ENCODE peak calls at places on chromosomes 7 and 10, in ten cellular contexts. N is left ventricle myocardium inferior, E is B cell, C is IMR-90, T is astrocyte, G is astrocyte of the spinal cord, Z is cardiac fibroblast, D is breast epithelium, X is HCT116, P is fibroblast of lung. J is an unnamed sample.
A peak's percentile ranks its signal among the peaks of the same experiment; 100 is the strongest.

GRCh38 chr7:55878701-55879100 is 8.6 kb upstream of the ZNF713 start:
- DNase-seq in N (no peak), E (no peak), C (no peak), T (no peak), G (no peak), Z (no peak), D (no peak), X (no peak), P (no peak), J (no peak)

GRCh38 chr7:28823582-28823981 is 134.5 kb downstream of the TRIL start:
- DNase-seq in N (no peak), E (no peak), C (no peak), T (no peak), G (no peak), Z (no peak), D (no peak), X (no peak), P (no peak), J (no peak)

GRCh38 chr7:28456037-28456436 is 43.7 kb downstream of the CREB5 start:
- DNase-seq in N (no peak), E (no peak), C (peak; percentile 78), T (no peak), G (no peak), Z (no peak), D (no peak), X (no peak), P (no peak), J (no peak)

GRCh38 chr10:5620966-5621365 is 45.4 kb downstream of the ASB13 start:
- DNase-seq in N (no peak), E (no peak), C (no peak), T (no peak), G (no peak), Z (no peak), D (no peak), X (no peak), P (no peak), J (no peak)

GRCh38 chr10:3887885-3888476 is 103.0 kb upstream of the KLF6 start:
- DNase-seq in N (no peak), E (no peak), C (peak; percentile 97), T (peak; percentile 95), G (peak; percentile 93), Z (peak; percentile 92), D (peak; percentile 67), X (no peak), P (peak; percentile 95), J (peak; percentile 78)

GRCh38 chr10:107415446-107415845 is 250.9 kb upstream of the SORCS1 start:
- DNase-seq in N (no peak), E (no peak), C (no peak), T (no peak), G (no peak), Z (no peak), D (no peak), X (no peak), P (no peak), J (no peak)

GRCh38 chr10:97498841-97499560 is at the start of gene UBTD1:
- DNase-seq in N (peak; percentile 51), E (peak; percentile 100), C (peak; percentile 49), T (peak; percentile 34), G (peak; percentile 39), Z (peak; percentile 54), D (peak; percentile 40), X (no peak), P (peak; percentile 60), J (no peak)

GRCh38 chr7:106193661-106194060 is 81.5 kb upstream of the SYPL1 start:
- DNase-seq in N (no peak), E (no peak), C (no peak), T (no peak), G (no peak), Z (no peak), D (no peak), X (no peak), P (no peak), J (no peak)

GRCh38 chr10:101214446-101215396 is 14.5 kb downstream of the LBX1 start:
- DNase-seq in N (peak; percentile 59), E (no peak), C (peak; percentile 32), T (no peak), G (peak; percentile 26), Z (peak; percentile 55), D (no peak), X (peak; percentile 66), P (peak; percentile 27), J (peak; percentile 10)

GRCh38 chr10:35606423-35606822 is 1.3 kb downstream of the GJD4 start:
- DNase-seq in N (no peak), E (no peak), C (peak; percentile 57), T (peak; percentile 32), G (peak; percentile 40), Z (peak; percentile 37), D (no peak), X (no peak), P (peak; percentile 41), J (no peak)

GRCh38 chr10:124403548-124403947 is 15.2 kb downstream of the OAT start:
- DNase-seq in N (no peak), E (peak; percentile 66), C (peak; percentile 81), T (peak; percentile 65), G (peak; percentile 89), Z (peak; percentile 89), D (no peak), X (peak; percentile 89), P (peak; percentile 77), J (peak; percentile 81)

GRCh38 chr7:37208528-37208927 is 240.1 kb downstream of the ELMO1 start:
- DNase-seq in N (peak; percentile 44), E (peak; percentile 24), C (peak; percentile 62), T (peak; percentile 38), G (peak; percentile 4), Z (peak; percentile 95), D (peak; percentile 58), X (peak; percentile 43), P (peak; percentile 50), J (peak; percentile 37)

GRCh38 chr7:50751136-50751535 is 31.6 kb downstream of the GRB10 start:
- DNase-seq in N (no peak), E (no peak), C (no peak), T (no peak), G (no peak), Z (peak; percentile 14), D (no peak), X (no peak), P (no peak), J (no peak)

GRCh38 chr10:100007239-100008141 is 2.3 kb downstream of the DNMBP start:
- DNase-seq in N (no peak), E (no peak), C (no peak), T (peak; percentile 49), G (no peak), Z (peak; percentile 39), D (no peak), X (no peak), P (peak; percentile 46), J (no peak)

GRCh38 chr10:100009793-100010676 is at the start of gene DNMBP:
- DNase-seq in N (peak; percentile 86), E (peak; percentile 100), C (peak; percentile 79), T (peak; percentile 63), G (peak; percentile 83), Z (peak; percentile 88), D (peak; percentile 53), X (peak; percentile 63), P (peak; percentile 79), J (peak; percentile 64)

GRCh38 chr10:100008142-100008522 is 1.6 kb downstream of the DNMBP start:
- DNase-seq in N (no peak), E (no peak), C (peak; percentile 84), T (peak; percentile 72), G (peak; percentile 43), Z (peak; percentile 60), D (no peak), X (no peak), P (peak; percentile 76), J (no peak)

GRCh38 chr10:100008708-100009282 is 952 bp downstream of the DNMBP start:
- DNase-seq in N (no peak), E (no peak), C (no peak), T (no peak), G (peak; percentile 34), Z (no peak), D (no peak), X (no peak), P (peak; percentile 28), J (no peak)

GRCh38 chr10:100009283-100009792 is 409 bp downstream of the DNMBP start:
- DNase-seq in N (no peak), E (no peak), C (no peak), T (no peak), G (peak; percentile 51), Z (peak; percentile 52), D (no peak), X (no peak), P (no peak), J (no peak)
- TF ChIP-seq CTCF in N (no peak), E (no peak), C (peak; percentile 50), T (peak; percentile 12), G (peak; percentile 60), Z (peak; percentile 47), D (no peak), X (peak; percentile 54), P (peak; percentile 31), J (no peak)

DNA sequence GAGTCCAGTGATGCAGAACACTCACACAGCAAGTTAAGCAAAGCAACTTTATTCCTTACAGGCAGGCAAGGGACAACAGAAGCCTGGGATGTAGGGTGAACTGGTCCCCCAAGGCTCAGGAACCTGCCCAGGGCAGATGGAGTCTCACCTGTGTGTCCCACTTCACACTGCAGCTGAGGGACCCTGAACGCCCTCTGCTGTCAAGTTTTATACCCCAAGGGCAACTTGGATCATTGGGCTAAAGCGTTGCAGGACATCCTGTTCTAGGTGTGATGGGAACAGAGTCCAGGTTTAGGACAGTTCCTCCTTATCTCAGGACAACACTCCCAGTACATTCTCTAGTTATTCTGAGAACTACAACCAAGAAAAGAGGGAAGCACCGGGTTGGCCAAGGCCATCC is 49.5 kb upstream of the ZNF746 start:
- DNase-seq in N (no peak), E (no peak), C (no peak), T (no peak), G (no peak), Z (no peak), D (no peak), X (no peak), P (no peak), J (no peak)
- TF ChIP-seq CTCF in N (no peak), E (no peak), C (no peak), T (no peak), G (no peak), Z (no peak), D (no peak), X (no peak), P (no peak), J (peak; percentile 13)

DNA sequence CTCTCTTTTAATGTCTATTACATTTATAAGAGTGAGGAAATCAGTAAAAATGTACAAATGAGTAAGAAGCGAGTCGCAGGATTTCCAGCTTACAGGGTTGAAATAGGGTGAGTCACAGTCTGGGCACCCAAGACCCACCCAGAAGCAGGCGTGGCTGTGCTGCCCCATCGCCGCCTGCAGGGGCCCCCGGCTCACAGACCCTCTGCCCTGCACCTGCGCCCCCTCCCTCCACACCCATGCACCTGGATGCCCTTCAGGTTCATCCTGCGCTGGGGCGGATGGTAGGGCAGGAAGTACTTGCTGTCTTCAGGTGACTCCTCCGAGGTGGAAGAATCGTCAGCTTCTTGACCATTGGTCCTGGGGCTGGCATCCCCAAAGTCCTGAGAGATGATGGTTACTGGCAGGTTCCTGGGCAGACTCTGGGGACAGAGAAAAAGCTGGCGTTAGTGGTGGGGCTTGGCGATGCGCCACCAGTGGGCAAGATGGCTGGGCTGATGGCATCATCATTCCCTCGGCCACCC is 90.2 kb upstream of the GNA12 start:
- DNase-seq in N (no peak), E (no peak), C (peak; percentile 70), T (peak; percentile 79), G (peak; percentile 75), Z (peak; percentile 38), D (no peak), X (peak; percentile 8), P (peak; percentile 87), J (peak; percentile 44)
- TF ChIP-seq CTCF in N (no peak), E (no peak), C (no peak), T (peak; percentile 9), G (peak; percentile 28), Z (peak; percentile 37), D (no peak), X (no peak), P (peak; percentile 12), J (peak; percentile 42)

GRCh38 chr10:117163061-117163953 is 25.2 kb upstream of the VAX1 start:
- DNase-seq in N (no peak), E (peak; percentile 39), C (no peak), T (no peak), G (no peak), Z (no peak), D (no peak), X (no peak), P (no peak), J (no peak)
- TF ChIP-seq CTCF in N (no peak), E (no peak), C (no peak), T (no peak), G (no peak), Z (no peak), D (no peak), X (no peak), P (no peak), J (peak; percentile 35)

J was measured in HFFc6.